ENCODE peak calls at places on chromosome 15, in six cellular contexts. One of them, this sample, is unnamed.

GRCh38 chr15:84886211-84886983 is 1.9 kb downstream of the SLC28A1 start:
- DNase-seq in endodermal cell: no peak
- DNase-seq in foreskin keratinocyte: no peak
- DNase-seq in uterus: no peak
- DNase-seq in fibroblast of the aortic adventitia: no peak
- DNase-seq in activated CD8-positive, alpha-beta T cell treated with anti-CD3 and anti-CD28 coated beads for 36 hours: no peak
- DNase-seq in this sample: no peak

GRCh38 chr15:36401586-36401966 is 177.8 kb upstream of the CDIN1 start:
- DNase-seq in endodermal cell: no peak
- DNase-seq in foreskin keratinocyte: no peak
- DNase-seq in uterus: no peak
- DNase-seq in fibroblast of the aortic adventitia: peak
- DNase-seq in activated CD8-positive, alpha-beta T cell treated with anti-CD3 and anti-CD28 coated beads for 36 hours: no peak
- DNase-seq in this sample: no peak

GRCh38 chr15:39304201-39304841 is 276.6 kb upstream of the THBS1 start:
- DNase-seq in endodermal cell: no peak
- DNase-seq in foreskin keratinocyte: peak
- DNase-seq in uterus: no peak
- DNase-seq in fibroblast of the aortic adventitia: peak
- DNase-seq in activated CD8-positive, alpha-beta T cell treated with anti-CD3 and anti-CD28 coated beads for 36 hours: no peak
- DNase-seq in this sample: no peak

GRCh38 chr15:72800819-72801481 is 17.4 kb upstream of the ADPGK start:
- DNase-seq in endodermal cell: no peak
- DNase-seq in foreskin keratinocyte: no peak
- DNase-seq in uterus: no peak
- DNase-seq in fibroblast of the aortic adventitia: peak
- DNase-seq in activated CD8-positive, alpha-beta T cell treated with anti-CD3 and anti-CD28 coated beads for 36 hours: no peak
- DNase-seq in this sample: no peak

GRCh38 chr15:101479342-101479845 is 10.1 kb downstream of the PCSK6 start:
- DNase-seq in endodermal cell: peak
- DNase-seq in foreskin keratinocyte: no peak
- DNase-seq in uterus: no peak
- DNase-seq in fibroblast of the aortic adventitia: no peak
- DNase-seq in activated CD8-positive, alpha-beta T cell treated with anti-CD3 and anti-CD28 coated beads for 36 hours: no peak
- DNase-seq in this sample: no peak

GRCh38 chr15:31372635-31373091 is 46.0 kb downstream of the KLF13 start:
- DNase-seq in endodermal cell: peak
- DNase-seq in foreskin keratinocyte: peak
- DNase-seq in uterus: peak
- DNase-seq in fibroblast of the aortic adventitia: peak
- DNase-seq in activated CD8-positive, alpha-beta T cell treated with anti-CD3 and anti-CD28 coated beads for 36 hours: no peak
- DNase-seq in this sample: no peak

GRCh38 chr15:25830844-25831443 is 32.2 kb downstream of the ATP10A start:
- DNase-seq in endodermal cell: no peak
- DNase-seq in foreskin keratinocyte: no peak
- DNase-seq in uterus: peak
- DNase-seq in fibroblast of the aortic adventitia: peak
- DNase-seq in activated CD8-positive, alpha-beta T cell treated with anti-CD3 and anti-CD28 coated beads for 36 hours: no peak
- DNase-seq in this sample: no peak

GRCh38 chr15:95013379-95013778 is 782.0 kb downstream of the MCTP2 start:
- DNase-seq in endodermal cell: no peak
- DNase-seq in foreskin keratinocyte: no peak
- DNase-seq in uterus: no peak
- DNase-seq in fibroblast of the aortic adventitia: no peak
- DNase-seq in activated CD8-positive, alpha-beta T cell treated with anti-CD3 and anti-CD28 coated beads for 36 hours: no peak
- DNase-seq in this sample: no peak

GRCh38 chr15:40029979-40030893 is 8.7 kb downstream of the SRP14 start:
- DNase-seq in endodermal cell: peak
- DNase-seq in foreskin keratinocyte: no peak
- DNase-seq in uterus: no peak
- DNase-seq in fibroblast of the aortic adventitia: peak
- DNase-seq in activated CD8-positive, alpha-beta T cell treated with anti-CD3 and anti-CD28 coated beads for 36 hours: peak
- DNase-seq in this sample: no peak

GRCh38 chr15:81939604-81940440 is 106.0 kb downstream of the MEX3B start:
- DNase-seq in endodermal cell: peak
- DNase-seq in foreskin keratinocyte: peak
- DNase-seq in uterus: no peak
- DNase-seq in fibroblast of the aortic adventitia: peak
- DNase-seq in activated CD8-positive, alpha-beta T cell treated with anti-CD3 and anti-CD28 coated beads for 36 hours: peak
- DNase-seq in this sample: peak

GRCh38 chr15:28975766-28976179 is 90.0 kb downstream of the APBA2 start:
- DNase-seq in endodermal cell: peak
- DNase-seq in foreskin keratinocyte: peak
- DNase-seq in uterus: no peak
- DNase-seq in fibroblast of the aortic adventitia: peak
- DNase-seq in activated CD8-positive, alpha-beta T cell treated with anti-CD3 and anti-CD28 coated beads for 36 hours: peak
- DNase-seq in this sample: peak

GRCh38 chr15:65066001-65066634 is 1.7 kb downstream of the RASL12 start:
- DNase-seq in endodermal cell: no peak
- DNase-seq in foreskin keratinocyte: no peak
- DNase-seq in uterus: no peak
- DNase-seq in fibroblast of the aortic adventitia: peak
- DNase-seq in activated CD8-positive, alpha-beta T cell treated with anti-CD3 and anti-CD28 coated beads for 36 hours: no peak
- DNase-seq in this sample: no peak

GRCh38 chr15:92938387-92938786 is 38.3 kb downstream of the CHD2 start:
- DNase-seq in endodermal cell: no peak
- DNase-seq in foreskin keratinocyte: no peak
- DNase-seq in uterus: no peak
- DNase-seq in fibroblast of the aortic adventitia: no peak
- DNase-seq in activated CD8-positive, alpha-beta T cell treated with anti-CD3 and anti-CD28 coated beads for 36 hours: no peak
- DNase-seq in this sample: no peak

GRCh38 chr15:58748787-58749531 is 548 bp downstream of the ADAM10 start:
- DNase-seq in endodermal cell: peak
- DNase-seq in foreskin keratinocyte: no peak
- DNase-seq in uterus: peak
- DNase-seq in fibroblast of the aortic adventitia: peak
- DNase-seq in activated CD8-positive, alpha-beta T cell treated with anti-CD3 and anti-CD28 coated beads for 36 hours: peak
- DNase-seq in this sample: peak

GRCh38 chr15:39486546-39487081 is 94.3 kb upstream of the THBS1 start:
- DNase-seq in endodermal cell: no peak
- DNase-seq in foreskin keratinocyte: no peak
- DNase-seq in uterus: no peak
- DNase-seq in fibroblast of the aortic adventitia: peak
- DNase-seq in activated CD8-positive, alpha-beta T cell treated with anti-CD3 and anti-CD28 coated beads for 36 hours: no peak
- DNase-seq in this sample: no peak

GRCh38 chr15:60511351-60512157 is 32.6 kb upstream of the ICE2 start:
- DNase-seq in endodermal cell: no peak
- DNase-seq in foreskin keratinocyte: no peak
- DNase-seq in uterus: no peak
- DNase-seq in fibroblast of the aortic adventitia: no peak
- DNase-seq in activated CD8-positive, alpha-beta T cell treated with anti-CD3 and anti-CD28 coated beads for 36 hours: peak
- DNase-seq in this sample: no peak

GRCh38 chr15:72179950-72180581 is 17.5 kb downstream of the GRAMD2A start:
- DNase-seq in endodermal cell: peak
- DNase-seq in foreskin keratinocyte: no peak
- DNase-seq in uterus: no peak
- DNase-seq in fibroblast of the aortic adventitia: no peak
- DNase-seq in activated CD8-positive, alpha-beta T cell treated with anti-CD3 and anti-CD28 coated beads for 36 hours: no peak
- DNase-seq in this sample: no peak

GRCh38 chr15:59555696-59556095 is 55.9 kb upstream of the GCNT3 start:
- DNase-seq in endodermal cell: no peak
- DNase-seq in foreskin keratinocyte: peak
- DNase-seq in uterus: no peak
- DNase-seq in fibroblast of the aortic adventitia: peak
- DNase-seq in activated CD8-positive, alpha-beta T cell treated with anti-CD3 and anti-CD28 coated beads for 36 hours: no peak
- DNase-seq in this sample: no peak

GRCh38 chr15:65059369-65059750 is 8.4 kb downstream of the RASL12 start:
- DNase-seq in endodermal cell: no peak
- DNase-seq in foreskin keratinocyte: no peak
- DNase-seq in uterus: no peak
- DNase-seq in fibroblast of the aortic adventitia: no peak
- DNase-seq in activated CD8-positive, alpha-beta T cell treated with anti-CD3 and anti-CD28 coated beads for 36 hours: no peak
- DNase-seq in this sample: no peak

DNA sequence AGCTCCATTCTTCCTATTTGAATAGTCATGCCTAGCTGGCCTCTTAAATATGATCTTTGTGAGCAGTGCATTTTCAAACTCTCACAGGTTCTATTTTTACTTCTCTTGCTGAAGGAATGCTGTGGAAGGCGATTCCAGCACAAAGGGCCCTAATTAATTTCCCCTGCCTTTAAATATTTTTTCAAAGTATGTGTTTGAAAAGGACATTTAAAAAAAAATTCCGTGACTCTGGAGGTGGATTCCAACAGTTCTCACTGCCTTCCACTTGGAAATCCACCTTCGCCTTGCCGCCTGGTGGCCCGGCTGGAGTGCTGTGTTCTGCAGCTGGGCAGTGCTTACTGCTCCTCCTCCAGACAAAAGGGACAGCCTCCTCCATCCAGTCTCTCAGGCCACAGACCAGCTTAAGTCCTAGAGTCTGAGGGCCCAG is 61.5 kb upstream of the CORO2B start:
- DNase-seq in endodermal cell: peak
- DNase-seq in foreskin keratinocyte: no peak
- DNase-seq in uterus: no peak
- DNase-seq in fibroblast of the aortic adventitia: peak
- DNase-seq in activated CD8-positive, alpha-beta T cell treated with anti-CD3 and anti-CD28 coated beads for 36 hours: no peak
- DNase-seq in this sample: no peak
- TF ChIP-seq CTCF in endodermal cell: peak
- TF ChIP-seq CTCF in foreskin keratinocyte: no peak
- TF ChIP-seq CTCF in uterus: peak
- TF ChIP-seq CTCF in fibroblast of the aortic adventitia: peak
- TF ChIP-seq CTCF in activated CD8-positive, alpha-beta T cell treated with anti-CD3 and anti-CD28 coated beads for 36 hours: no peak
- TF ChIP-seq CTCF in this sample: no peak

DNA sequence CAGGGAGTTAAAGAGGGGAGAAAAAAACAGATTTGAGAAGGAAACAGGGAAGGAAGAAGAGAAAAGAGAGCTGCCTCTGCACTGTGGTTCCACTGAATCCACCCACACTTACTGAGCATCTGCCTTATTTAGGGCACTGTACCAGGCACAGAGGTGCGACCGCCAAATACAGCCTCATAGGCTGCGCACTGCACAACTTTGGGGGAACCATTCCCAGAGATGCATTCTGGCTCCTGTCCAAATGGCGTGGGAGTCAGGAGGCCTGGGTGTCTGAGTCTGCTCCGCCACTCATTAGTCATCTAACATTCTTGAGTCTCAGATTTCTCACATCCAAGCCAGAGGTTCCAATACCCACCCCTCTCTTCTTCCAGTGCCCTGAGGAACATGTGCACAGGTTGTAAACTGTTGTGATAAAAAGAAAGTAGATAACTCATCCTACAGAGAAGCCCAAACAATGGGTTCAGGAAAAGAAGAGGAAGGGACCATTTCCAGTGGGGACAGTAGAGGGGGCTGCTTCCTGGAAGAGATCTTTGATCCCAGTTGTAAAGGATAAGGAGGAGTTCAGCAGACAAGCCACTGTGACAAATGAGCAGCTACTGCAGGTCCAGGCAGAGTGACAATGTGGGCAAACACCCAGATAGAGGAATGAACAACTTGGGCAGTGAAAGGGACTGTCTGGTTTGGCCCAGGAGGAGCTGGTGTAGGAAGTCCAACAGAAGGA is 254.6 kb downstream of the UACA start:
- DNase-seq in endodermal cell: no peak
- DNase-seq in foreskin keratinocyte: peak
- DNase-seq in uterus: no peak
- DNase-seq in fibroblast of the aortic adventitia: peak
- DNase-seq in activated CD8-positive, alpha-beta T cell treated with anti-CD3 and anti-CD28 coated beads for 36 hours: peak
- DNase-seq in this sample: no peak
- TF ChIP-seq CTCF in endodermal cell: peak
- TF ChIP-seq CTCF in foreskin keratinocyte: peak
- TF ChIP-seq CTCF in uterus: no peak
- TF ChIP-seq CTCF in fibroblast of the aortic adventitia: peak
- TF ChIP-seq CTCF in activated CD8-positive, alpha-beta T cell treated with anti-CD3 and anti-CD28 coated beads for 36 hours: no peak
- TF ChIP-seq CTCF in this sample: no peak

DNA sequence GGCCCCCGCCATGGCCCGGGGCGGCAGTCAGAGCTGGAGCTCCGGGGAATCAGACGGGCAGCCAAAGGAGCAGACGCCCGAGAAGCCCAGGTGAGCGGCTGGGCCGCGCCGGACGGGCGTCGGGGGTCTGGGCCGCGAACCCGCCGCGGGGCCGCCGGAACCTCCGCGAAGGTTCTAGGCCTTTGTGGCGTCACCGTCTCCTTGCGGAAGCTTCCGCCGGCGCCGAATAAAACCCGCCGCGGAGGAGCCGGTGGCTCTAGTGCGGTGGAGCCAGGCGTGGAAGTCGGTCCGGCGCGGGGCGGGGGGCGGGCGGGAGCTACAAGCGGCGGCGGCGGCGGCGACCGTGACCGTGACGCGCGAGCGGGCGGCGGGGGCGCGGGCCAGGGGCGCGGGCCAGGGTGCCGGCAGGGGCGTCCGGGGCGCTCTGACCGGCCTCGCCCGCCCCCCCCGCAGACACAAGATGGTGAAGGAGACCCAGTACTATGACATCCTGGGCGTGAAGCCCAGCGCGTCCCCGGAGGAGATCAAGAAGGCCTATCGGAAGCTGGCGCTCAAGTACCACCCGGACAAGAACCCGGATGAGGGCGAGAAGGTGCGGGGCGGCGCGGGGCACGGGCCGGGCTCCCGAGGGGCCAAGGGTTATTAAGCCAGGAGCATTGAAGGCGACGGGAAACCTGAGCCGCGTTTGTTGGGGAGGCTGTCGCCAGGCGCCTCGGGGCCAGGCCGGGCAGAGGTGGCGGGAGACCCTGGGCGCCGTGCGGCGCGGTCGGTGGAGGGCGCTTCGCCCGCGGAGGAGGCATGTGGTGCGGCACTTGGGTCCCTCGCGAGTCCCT is at the start of gene DNAJA4:
- DNase-seq in endodermal cell: peak
- DNase-seq in foreskin keratinocyte: no peak
- DNase-seq in uterus: peak
- DNase-seq in fibroblast of the aortic adventitia: no peak
- DNase-seq in activated CD8-positive, alpha-beta T cell treated with anti-CD3 and anti-CD28 coated beads for 36 hours: peak
- DNase-seq in this sample: peak
- TF ChIP-seq CTCF in endodermal cell: peak
- TF ChIP-seq CTCF in foreskin keratinocyte: peak
- TF ChIP-seq CTCF in uterus: no peak
- TF ChIP-seq CTCF in fibroblast of the aortic adventitia: no peak
- TF ChIP-seq CTCF in activated CD8-positive, alpha-beta T cell treated with anti-CD3 and anti-CD28 coated beads for 36 hours: no peak
- TF ChIP-seq CTCF in this sample: peak

GRCh38 chr15:45641374-45641778 is 6.5 kb downstream of the SQOR start:
- DNase-seq in endodermal cell: no peak
- DNase-seq in foreskin keratinocyte: peak
- DNase-seq in uterus: peak
- DNase-seq in fibroblast of the aortic adventitia: peak
- DNase-seq in activated CD8-positive, alpha-beta T cell treated with anti-CD3 and anti-CD28 coated beads for 36 hours: no peak
- DNase-seq in this sample: no peak
- TF ChIP-seq CTCF in endodermal cell: no peak
- TF ChIP-seq CTCF in foreskin keratinocyte: peak
- TF ChIP-seq CTCF in uterus: no peak
- TF ChIP-seq CTCF in fibroblast of the aortic adventitia: peak
- TF ChIP-seq CTCF in activated CD8-positive, alpha-beta T cell treated with anti-CD3 and anti-CD28 coated beads for 36 hours: no peak
- TF ChIP-seq CTCF in this sample: no peak

This sample was measured in GM13977.